ENCODE peak calls at places on chromosome 6, in seven cellular contexts. S, P, Y, B, W, Z and E are unnamed samples. For H3K9me3, the result is how much of the 10 kb centered on the place peaks cover.

GRCh38 chr6:20534906-20535305 is 649 bp downstream of the CDKAL1 start:
- DNase-seq in B (no peak), S (no peak), W (no peak), Z (no peak), P (peak), Y (peak), E (no peak)

GRCh38 chr6:57137392-57137791 is 34.7 kb upstream of the BAG2 start:
- DNase-seq in P (no peak), Y (no peak), B (no peak), Z (no peak), S (no peak), W (no peak), E (no peak)

GRCh38 chr6:100918152-100918551 is 37.0 kb upstream of the ASCC3 start:
- DNase-seq in Z (no peak), S (no peak), Y (no peak), P (no peak), B (no peak), W (no peak), E (no peak)

GRCh38 chr6:40721252-40721936 is 134.2 kb upstream of the LRFN2 start:
- DNase-seq in W (no peak), S (no peak), Y (no peak), P (no peak), B (no peak), Z (no peak), E (no peak)

GRCh38 chr6:82365011-82365751 is 1.6 kb downstream of the TPBG start:
- DNase-seq in B (no peak), P (no peak), S (no peak), Y (peak), Z (peak), W (peak), E (no peak)

GRCh38 chr6:22250486-22250885 is 46.4 kb downstream of the PRL start:
- DNase-seq in B (no peak), Z (no peak), P (no peak), W (no peak), Y (no peak), S (no peak), E (no peak)

GRCh38 chr6:52399511-52400315 is 20.4 kb upstream of the EFHC1 start:
- DNase-seq in Y (peak), Z (peak), S (no peak), W (peak), B (no peak), P (peak), E (no peak)

GRCh38 chr6:64580346-64580745 is 944.7 kb downstream of the PHF3 start:
- DNase-seq in B (no peak), P (no peak), Z (no peak), S (no peak), Y (peak), W (peak), E (no peak)

GRCh38 chr6:138258991-138259390 is 40.7 kb upstream of the PBOV1 start:
- DNase-seq in Y (no peak), B (no peak), Z (no peak), S (no peak), W (no peak), P (no peak), E (no peak)

DNA sequence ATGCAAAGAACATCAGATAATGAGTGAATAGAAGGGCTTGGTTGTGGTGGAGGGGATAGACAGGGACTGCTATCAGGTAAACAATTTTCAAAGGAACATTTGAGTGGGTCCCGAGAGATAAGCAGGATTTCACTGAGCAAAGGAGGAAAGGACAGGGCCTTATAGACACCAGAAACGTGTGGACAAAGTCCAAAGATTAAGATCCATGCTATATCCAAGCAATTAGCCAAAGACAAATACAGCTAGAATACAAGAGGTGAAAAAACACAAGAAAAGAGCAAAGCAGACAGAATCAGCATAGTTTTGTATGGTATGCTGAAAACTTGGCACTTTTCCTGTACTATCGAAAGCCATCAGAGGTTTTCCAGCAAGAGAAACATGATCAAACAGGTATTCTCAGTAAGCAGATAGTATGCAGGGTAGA is 59.8 kb downstream of the CDK19 start:
- DNase-seq in B (no peak), S (no peak), Z (no peak), Y (no peak), P (no peak), W (no peak), E (no peak)
- H3K4me3 ChIP-seq in B (no peak), S (no peak), Z (no peak), Y (no peak), P (no peak), W (no peak), E (no peak)

GRCh38 chr6:170047813-170048212 is 243.1 kb downstream of the DLL1 start:
- DNase-seq in P (no peak), B (no peak), S (peak), Y (no peak), Z (no peak), W (no peak), E (no peak)

GRCh38 chr6:170045981-170046667 is 244.8 kb downstream of the DLL1 start:
- DNase-seq in Z (no peak), Y (no peak), B (peak), W (no peak), S (no peak), P (no peak), E (no peak)

GRCh38 chr6:170048615-170049256 is 242.1 kb downstream of the DLL1 start:
- DNase-seq in Z (peak), P (no peak), S (peak), B (peak), W (peak), Y (peak), E (no peak)

GRCh38 chr6:170045563-170045960 is 245.3 kb downstream of the DLL1 start:
- DNase-seq in Y (no peak), P (no peak), W (no peak), S (no peak), B (no peak), Z (no peak), E (no peak)

GRCh38 chr6:170046786-170047626 is 243.9 kb downstream of the DLL1 start:
- DNase-seq in W (peak), P (no peak), Y (peak), S (peak), Z (no peak), B (peak), E (no peak)
- H3K9me3 ChIP-seq in W (under half), P (under half), Y (under half), S (under half), Z (under half), B (under half), E (under half)

GRCh38 chr6:26225848-26226590 is 138.8 kb downstream of the HFE start:
- DNase-seq in B (no peak), Z (no peak), W (no peak), P (no peak), Y (no peak), S (no peak), E (no peak)
- H3K4me3 ChIP-seq in B (no peak), Z (no peak), W (no peak), P (no peak), Y (no peak), S (peak), E (no peak)

GRCh38 chr6:169381988-169382387 is 128.3 kb upstream of the THBS2 start:
- DNase-seq in Y (no peak), W (no peak), P (no peak), Z (no peak), S (no peak), B (no peak), E (no peak)
- H3K9me3 ChIP-seq in Y (under half), W (under half), P (under half), Z (under half), S (under half), B (under half), E (under half)

GRCh38 chr6:142846459-142846831 is 98.5 kb downstream of the HIVEP2 start:
- DNase-seq in Z (no peak), P (no peak), S (no peak), Y (peak), W (peak), B (no peak), E (no peak)

GRCh38 chr6:142848156-142848555 is 96.8 kb downstream of the HIVEP2 start:
- DNase-seq in B (no peak), S (no peak), Z (no peak), Y (no peak), P (no peak), W (no peak), E (no peak)

GRCh38 chr6:142845624-142846458 is 99.1 kb downstream of the HIVEP2 start:
- DNase-seq in Z (peak), S (peak), W (peak), Y (peak), P (peak), B (peak), E (peak)

GRCh38 chr6:142845143-142845571 is 99.8 kb downstream of the HIVEP2 start:
- DNase-seq in Y (peak), Z (no peak), P (no peak), W (peak), S (no peak), B (no peak), E (no peak)

GRCh38 chr6:142846883-142847287 is 98.1 kb downstream of the HIVEP2 start:
- DNase-seq in Y (peak), P (no peak), W (peak), B (peak), Z (no peak), S (no peak), E (peak)
- H3K4me3 ChIP-seq in Y (peak), P (no peak), W (no peak), B (no peak), Z (no peak), S (no peak), E (peak)

GRCh38 chr6:9539231-9539755 is 875.6 kb downstream of the TFAP2A start:
- DNase-seq in B (no peak), P (no peak), W (no peak), Y (no peak), Z (no peak), S (no peak), E (no peak)
- H3K9me3 ChIP-seq in B (under half), P (under half), W (under half), Y (under half), Z (under half), S (under half), E (under half)

GRCh38 chr6:165677091-165677490 is 14.1 kb upstream of the PDE10A start:
- DNase-seq in S (no peak), P (no peak), W (no peak), Y (no peak), B (no peak), Z (no peak), E (no peak)

GRCh38 chr6:165676435-165677068 is 13.5 kb upstream of the PDE10A start:
- DNase-seq in B (peak), Z (no peak), P (no peak), S (no peak), Y (no peak), W (peak), E (no peak)

GRCh38 chr6:165675120-165675519 is 12.1 kb upstream of the PDE10A start:
- DNase-seq in W (no peak), B (no peak), Y (no peak), Z (no peak), S (no peak), P (no peak), E (no peak)

GRCh38 chr6:165671222-165671715 is 8.2 kb upstream of the PDE10A start:
- DNase-seq in P (no peak), B (no peak), Z (no peak), Y (no peak), W (no peak), S (no peak), E (no peak)

DNA sequence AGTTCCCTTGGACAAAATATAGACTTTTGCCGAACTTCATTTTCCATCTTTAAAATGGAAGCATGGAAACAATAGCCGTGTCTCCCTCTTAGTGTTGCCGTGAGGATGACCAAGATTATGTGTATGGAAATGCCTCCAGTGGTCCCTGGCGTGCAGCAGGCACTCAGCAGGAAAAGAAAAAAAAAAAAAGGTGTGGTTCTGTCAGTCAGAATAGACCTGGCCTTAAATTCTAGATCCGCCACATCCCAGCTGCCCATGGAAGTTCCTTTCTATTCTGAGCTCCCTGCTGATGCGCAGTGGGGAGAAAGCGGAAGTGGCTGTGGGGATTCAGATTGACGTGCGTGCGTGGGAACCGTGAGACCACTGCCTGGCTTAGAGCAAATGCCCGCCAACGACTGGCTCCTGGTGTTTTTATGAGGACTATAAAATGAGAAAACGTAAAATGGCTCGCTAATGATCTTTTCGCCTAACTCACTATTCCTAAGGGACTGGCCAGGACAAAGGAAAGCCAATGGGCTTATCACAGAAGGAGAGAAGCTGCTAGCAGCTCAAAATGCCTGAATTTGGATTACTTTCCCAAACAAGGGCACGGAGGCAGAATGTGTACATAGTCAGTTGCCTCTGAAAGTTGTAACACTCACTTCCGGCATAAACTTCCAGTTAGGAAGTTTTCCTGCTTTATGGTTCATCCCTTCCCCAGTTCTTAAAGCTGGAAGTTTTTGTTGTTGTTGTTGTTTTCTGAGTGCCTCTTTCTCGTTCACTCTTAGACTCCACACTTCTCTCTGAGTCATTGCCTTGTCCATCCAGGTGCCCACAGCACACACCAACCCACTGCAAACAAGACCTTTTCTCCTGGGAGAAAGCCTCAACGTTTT is 11.4 kb upstream of the PDE10A start:
- DNase-seq in W (no peak), S (no peak), Y (no peak), P (no peak), B (no peak), Z (no peak), E (no peak)
- H3K4me3 ChIP-seq in W (no peak), S (no peak), Y (no peak), P (no peak), B (no peak), Z (no peak), E (no peak)

GRCh38 chr6:76166297-76166696 is 93.8 kb upstream of the IMPG1 start:
- DNase-seq in Z (no peak), B (no peak), Y (no peak), P (no peak), W (no peak), S (no peak), E (no peak)

GRCh38 chr6:76162811-76163210 is 90.3 kb upstream of the IMPG1 start:
- DNase-seq in W (no peak), B (no peak), S (no peak), Z (no peak), Y (no peak), P (no peak), E (no peak)

GRCh38 chr6:76165471-76166221 is 93.2 kb upstream of the IMPG1 start:
- DNase-seq in Y (no peak), P (no peak), B (no peak), S (no peak), Z (no peak), W (no peak), E (no peak)

GRCh38 chr6:76166874-76167273 is 94.4 kb upstream of the IMPG1 start:
- DNase-seq in Z (no peak), B (no peak), W (no peak), Y (no peak), P (no peak), S (no peak), E (no peak)
- H3K9me3 ChIP-seq in Z (under half), B (under half), W (under half), Y (under half), P (under half), S (under half), E (under half)

DNA sequence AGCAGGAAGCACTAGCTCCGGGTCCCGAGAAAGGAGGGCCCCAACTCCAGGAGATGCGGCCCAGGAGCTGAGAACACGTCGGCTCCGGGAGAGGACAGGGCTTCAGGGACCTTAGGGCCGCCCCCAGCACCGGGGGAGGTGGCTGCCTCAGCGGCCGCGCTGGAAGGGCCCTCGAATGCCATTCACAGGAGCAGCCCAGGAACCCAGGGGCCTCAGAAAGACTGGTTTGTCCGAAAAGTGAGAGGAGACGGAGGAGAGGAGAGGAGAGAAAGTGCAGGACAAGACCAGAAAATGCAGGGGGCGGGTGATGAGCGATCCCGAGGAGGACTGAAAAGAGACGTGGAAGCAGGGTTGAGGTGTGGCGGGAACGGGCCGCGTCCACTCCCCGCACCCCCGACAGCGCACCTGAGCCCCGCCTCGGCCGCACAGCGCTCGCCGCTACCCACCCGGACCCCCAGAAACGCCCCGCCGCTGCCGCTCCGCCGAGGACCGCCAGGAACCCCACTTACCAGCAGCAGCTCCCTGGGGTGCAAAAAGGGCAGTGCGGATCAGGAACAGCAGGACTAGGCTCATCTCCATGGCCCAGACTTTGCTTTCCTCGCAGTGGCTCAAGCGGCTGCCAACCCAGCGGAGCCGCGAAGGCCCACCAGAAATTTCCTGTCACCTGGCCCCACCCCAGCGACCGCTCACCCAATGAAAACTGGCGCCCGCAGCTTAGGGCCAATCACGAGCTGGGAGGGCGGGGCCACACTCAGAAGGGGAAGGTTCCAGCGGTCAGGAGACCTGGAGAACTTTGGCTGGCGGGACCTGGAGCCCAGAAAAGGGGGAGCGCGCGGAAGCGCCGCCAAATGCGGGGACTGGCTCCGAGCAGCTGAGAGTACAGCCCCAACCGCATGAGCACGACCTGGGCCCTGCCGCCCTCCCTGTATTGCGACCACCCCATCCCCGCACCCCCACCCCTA is 25.4 kb downstream of the HLA-F start:
- DNase-seq in B (peak), Y (peak), P (peak), W (peak), S (peak), Z (peak), E (peak)
- H3K4me3 ChIP-seq in B (peak), Y (peak), P (peak), W (peak), S (peak), Z (peak), E (peak)